ENCODE peak calls at places on chromosomes 7 and 10, in five cellular contexts. X is endodermal cell, N is GM12865, J is pancreas, L is body of pancreas. Y is an unnamed sample.

GRCh38 chr7:1814089-1814811 is 144.2 kb downstream of the ELFN1 start:
- DNase-seq in X (no peak), N (no peak), J (no peak), L (no peak), Y (no peak)

GRCh38 chr7:4828720-4829383 is 33.0 kb downstream of the PAPOLB start:
- DNase-seq in X (no peak), N (no peak), J (no peak), L (no peak), Y (no peak)

GRCh38 chr7:135335628-135336139 is 102.0 kb downstream of the STRA8 start:
- DNase-seq in X (peak), N (peak), J (peak), L (peak), Y (peak)

GRCh38 chr10:86252051-86252450 is 114.5 kb downstream of the GRID1 start:
- DNase-seq in X (peak), N (no peak), J (no peak), L (no peak), Y (peak)

GRCh38 chr10:100830728-100831110 is 82.0 kb upstream of the SLF2 start:
- DNase-seq in X (no peak), N (no peak), J (no peak), L (no peak), Y (no peak)

GRCh38 chr10:74333174-74333573 is 182.2 kb downstream of the ADK start:
- DNase-seq in X (no peak), N (no peak), J (no peak), L (no peak), Y (no peak)

GRCh38 chr10:64089648-64090047 is 568.4 kb downstream of the REEP3 start:
- DNase-seq in X (no peak), N (no peak), J (no peak), L (peak), Y (no peak)

GRCh38 chr10:125156739-125157472 is 3.5 kb downstream of the CTBP2 start:
- DNase-seq in X (no peak), N (no peak), J (peak), L (peak), Y (no peak)

GRCh38 chr7:23438171-23438570 is 32.1 kb downstream of the IGF2BP3 start:
- DNase-seq in X (no peak), N (no peak), J (no peak), L (no peak), Y (no peak)

GRCh38 chr7:154902600-154903082 is 100.3 kb downstream of the PAXIP1 start:
- DNase-seq in X (no peak), N (no peak), J (no peak), L (no peak), Y (no peak)

GRCh38 chr10:15865304-15865703 is 5.0 kb upstream of the MINDY3 start:
- DNase-seq in X (no peak), N (no peak), J (no peak), L (no peak), Y (no peak)

GRCh38 chr7:146864644-146865043 is 748.0 kb downstream of the CNTNAP2 start:
- DNase-seq in X (peak), N (no peak), J (no peak), L (no peak), Y (no peak)

GRCh38 chr7:157335991-157336382 is 817 bp upstream of the DNAJB6 start:
- DNase-seq in X (peak), N (no peak), J (no peak), L (no peak), Y (no peak)

GRCh38 chr7:92613720-92614119 is 23.5 kb upstream of the FAM133B start:
- DNase-seq in X (no peak), N (no peak), J (no peak), L (no peak), Y (no peak)

GRCh38 chr7:33981686-33982424 is 76.5 kb downstream of the BMPER start:
- DNase-seq in X (no peak), N (no peak), J (no peak), L (no peak), Y (no peak)

DNA sequence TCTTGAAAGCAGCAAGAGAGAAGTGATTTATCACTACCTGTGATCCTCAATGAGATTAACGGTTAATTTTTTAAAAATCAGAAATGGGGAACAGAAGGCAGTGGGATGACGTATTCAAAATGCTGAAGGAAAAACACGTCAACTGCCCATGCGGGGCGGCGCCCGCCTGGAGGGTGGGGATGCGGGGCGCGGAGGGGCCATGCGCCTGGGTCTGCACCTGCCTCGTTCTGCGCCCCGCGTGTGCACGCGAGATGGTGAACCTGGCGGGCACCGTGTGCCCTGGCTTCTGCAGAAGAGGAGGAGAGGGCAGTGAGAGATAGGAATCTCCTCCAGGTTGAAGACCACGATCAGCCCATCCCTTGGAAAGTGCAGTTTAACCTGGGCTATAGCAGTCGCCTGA is 79.3 kb upstream of the ZNF32 start:
- DNase-seq in X (no peak), N (no peak), J (no peak), L (no peak), Y (no peak)
- H3K4me3 ChIP-seq in X (no peak), N (no peak), J (no peak), L (no peak), Y (no peak)

GRCh38 chr10:17749890-17750289 is 2.1 kb upstream of the TMEM236 start:
- DNase-seq in X (no peak), N (no peak), J (no peak), L (no peak), Y (no peak)

GRCh38 chr10:17744395-17744841 is 7.6 kb upstream of the TMEM236 start:
- DNase-seq in X (no peak), N (no peak), J (no peak), L (no peak), Y (no peak)

GRCh38 chr10:17742918-17743317 is 9.1 kb upstream of the TMEM236 start:
- DNase-seq in X (peak), N (peak), J (peak), L (peak), Y (peak)

GRCh38 chr10:17751781-17752445 is at the start of gene TMEM236:
- DNase-seq in X (no peak), N (no peak), J (no peak), L (no peak), Y (no peak)

GRCh38 chr10:17747883-17748550 is 4.0 kb upstream of the TMEM236 start:
- DNase-seq in X (no peak), N (no peak), J (no peak), L (peak), Y (no peak)
- H3K4me3 ChIP-seq in X (no peak), N (no peak), J (no peak), L (no peak), Y (no peak)

GRCh38 chr7:43244782-43245181 is 132.3 kb downstream of the HECW1 start:
- DNase-seq in X (no peak), N (no peak), J (no peak), L (no peak), Y (peak)

GRCh38 chr7:43247757-43248156 is 135.3 kb downstream of the HECW1 start:
- DNase-seq in X (no peak), N (no peak), J (no peak), L (no peak), Y (no peak)

GRCh38 chr7:43248961-43249807 is 136.7 kb downstream of the HECW1 start:
- DNase-seq in X (no peak), N (no peak), J (no peak), L (no peak), Y (no peak)

GRCh38 chr7:43248553-43248952 is 136.1 kb downstream of the HECW1 start:
- DNase-seq in X (no peak), N (no peak), J (no peak), L (no peak), Y (no peak)

DNA sequence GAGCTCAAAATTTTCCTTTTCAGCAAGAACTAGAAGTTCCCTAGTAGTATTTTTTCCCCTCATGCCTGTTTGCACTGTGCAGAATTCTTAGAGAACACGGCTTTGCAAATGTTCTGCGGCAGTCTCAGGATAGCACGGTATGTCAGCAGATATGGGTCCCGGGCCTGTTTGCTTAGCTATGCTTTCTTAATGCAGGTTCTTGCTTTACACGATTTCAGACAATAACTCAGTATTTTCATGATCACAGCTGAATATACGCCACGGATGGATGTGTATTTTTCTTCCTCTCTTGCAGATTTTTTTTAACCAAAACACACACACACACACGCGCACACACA is 137.3 kb downstream of the HECW1 start:
- DNase-seq in X (no peak), N (no peak), J (no peak), L (no peak), Y (no peak)
- H3K4me3 ChIP-seq in X (no peak), N (no peak), J (no peak), L (no peak), Y (no peak)

DNA sequence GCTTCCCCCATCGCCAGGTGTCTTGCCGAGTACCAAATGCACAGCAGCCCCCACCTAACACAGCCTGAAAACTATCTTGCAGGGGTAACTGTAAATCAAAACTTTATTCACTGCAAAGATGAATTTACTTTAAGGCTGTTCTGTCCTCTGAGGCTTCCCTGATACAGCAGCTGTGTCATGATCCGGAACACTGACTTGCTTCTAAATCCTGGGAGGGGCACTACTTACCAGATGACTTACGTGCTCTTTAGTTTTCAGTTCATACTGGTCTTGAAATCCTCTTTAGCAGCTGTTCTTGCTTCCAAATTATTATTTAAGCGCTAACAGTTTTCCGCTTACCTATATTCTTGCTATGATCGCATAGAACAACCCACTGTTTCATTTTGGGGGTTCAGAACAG is 4.9 kb downstream of the DYNC1I1 start:
- DNase-seq in X (no peak), N (no peak), J (no peak), L (no peak), Y (no peak)
- H3K4me3 ChIP-seq in X (no peak), N (no peak), J (no peak), L (no peak), Y (no peak)

GRCh38 chr7:103988468-103989199 is 824 bp downstream of the RELN start:
- DNase-seq in X (peak), N (no peak), J (no peak), L (no peak), Y (no peak)
- H3K4me3 ChIP-seq in X (peak), N (no peak), J (no peak), L (no peak), Y (peak)

DNA sequence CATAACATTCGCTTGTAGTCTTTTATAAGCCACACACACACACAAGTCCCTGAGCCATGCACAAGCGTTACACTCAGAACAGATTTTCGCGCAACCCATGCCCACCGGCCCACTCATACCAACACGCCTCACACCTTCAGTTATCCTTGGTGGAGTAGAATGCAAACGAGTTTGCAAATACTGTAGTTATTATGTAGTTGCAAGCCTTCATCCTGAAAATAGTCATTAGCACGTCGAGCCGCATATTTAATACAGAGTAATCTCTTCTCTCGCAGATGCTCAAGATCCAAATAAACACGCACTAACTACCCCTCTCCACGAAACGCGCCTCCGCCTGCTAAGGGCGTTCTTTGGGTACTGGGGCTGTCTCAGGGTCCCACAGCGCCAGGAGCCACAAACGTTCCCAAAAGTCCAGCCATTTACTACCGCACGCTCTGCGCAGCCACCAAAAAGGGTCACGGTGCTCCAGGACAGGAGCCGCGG is 1.8 kb downstream of the NKX2-3 start:
- DNase-seq in X (no peak), N (no peak), J (no peak), L (no peak), Y (no peak)
- H3K4me3 ChIP-seq in X (peak), N (no peak), J (no peak), L (no peak), Y (no peak)

Y was measured in dorsolateral prefrontal cortex.